ENCODE peak calls at places on chromosomes 12 and 14, in nine cellular contexts. J is stomach, C is breast epithelium, K is endothelial cell of umbilical vein, A is upper lobe of left lung, V is HCT116, N is HepG2, Q is esophagus muscularis mucosa, M is GM23338. S is an unnamed sample.

GRCh38 chr14:58639842-58640484 is 2.2 kb downstream of the DACT1 start:
- DNase-seq in C (no peak), A (no peak), J (no peak), V (peak; percentile 62), K (peak; percentile 58), N (peak; percentile 15), M (peak; percentile 71), Q (peak; percentile 77), S (no peak)

GRCh38 chr12:3897400-3897910 is 24.3 kb upstream of the PARP11 start:
- DNase-seq in K (no peak), C (no peak), J (no peak), N (no peak), Q (no peak), V (no peak), A (no peak), M (no peak), S (no peak)

GRCh38 chr12:132565365-132565764 is 45.0 kb downstream of the LRCOL1 start:
- DNase-seq in Q (no peak), K (no peak), N (no peak), M (no peak), C (no peak), V (no peak), A (peak; percentile 0), J (no peak), S (no peak)

GRCh38 chr12:53232641-53233538 is 881 bp upstream of the RARG start:
- DNase-seq in Q (no peak), C (peak; percentile 74), M (peak; percentile 63), A (no peak), V (no peak), K (no peak), J (peak; percentile 70), N (no peak), S (peak; percentile 85)

GRCh38 chr14:103121846-103122577 is 1.2 kb upstream of the TNFAIP2 start:
- DNase-seq in N (peak; percentile 74), M (peak; percentile 74), A (peak; percentile 86), J (peak; percentile 81), V (no peak), K (peak; percentile 73), C (peak; percentile 71), Q (peak; percentile 96), S (peak; percentile 96)

GRCh38 chr12:124162151-124163110 is 132.5 kb upstream of the RFLNA start:
- DNase-seq in A (no peak), Q (no peak), J (peak; percentile 39), M (no peak), C (no peak), K (no peak), N (no peak), V (peak; percentile 6), S (no peak)

GRCh38 chr14:52080817-52081755 is 12.2 kb upstream of the NID2 start:
- DNase-seq in Q (peak; percentile 29), N (peak; percentile 23), K (peak; percentile 26), V (peak; percentile 3), M (no peak), J (no peak), C (no peak), A (no peak), S (no peak)

GRCh38 chr12:99005601-99006000 is 360.5 kb downstream of the APAF1 start:
- DNase-seq in A (no peak), N (no peak), C (no peak), J (no peak), Q (no peak), V (no peak), K (no peak), M (no peak), S (no peak)

GRCh38 chr12:90274407-90274806 is 565.8 kb upstream of the ATP2B1 start:
- DNase-seq in Q (no peak), V (no peak), A (no peak), C (no peak), J (no peak), K (no peak), N (no peak), M (peak; percentile 24), S (no peak)

GRCh38 chr12:21478756-21479455 is 22.5 kb downstream of the RECQL start:
- DNase-seq in K (no peak), J (no peak), C (no peak), Q (no peak), N (no peak), V (no peak), M (no peak), A (no peak), S (no peak)

GRCh38 chr14:32657081-32657480 is 281.6 kb upstream of the NPAS3 start:
- DNase-seq in J (no peak), Q (no peak), V (no peak), A (no peak), N (peak; percentile 15), C (no peak), M (no peak), K (no peak), S (peak; percentile 62)

GRCh38 chr12:124236651-124237050 is 58.2 kb upstream of the RFLNA start:
- DNase-seq in Q (no peak), M (no peak), K (peak; percentile 82), J (no peak), C (no peak), N (no peak), V (peak; percentile 10), A (no peak), S (no peak)

GRCh38 chr12:110694330-110694891 is 5.5 kb upstream of the HVCN1 start:
- DNase-seq in C (no peak), J (no peak), A (peak; percentile 84), K (no peak), N (no peak), M (no peak), V (no peak), Q (no peak), S (peak; percentile 70)

GRCh38 chr12:93570552-93571359 is 1.7 kb upstream of the SOCS2 start:
- DNase-seq in V (peak; percentile 89), M (peak; percentile 97), Q (peak; percentile 99), N (peak; percentile 53), C (peak; percentile 89), K (peak; percentile 90), J (peak; percentile 95), A (peak; percentile 97), S (peak; percentile 99)

GRCh38 chr14:38125484-38125912 is 82.2 kb upstream of the SSTR1 start:
- DNase-seq in K (peak; percentile 4), Q (no peak), N (no peak), C (no peak), V (no peak), A (no peak), J (no peak), M (no peak), S (no peak)

GRCh38 chr12:102197789-102198188 is at the start of gene PMCH:
- DNase-seq in C (no peak), M (no peak), V (no peak), J (no peak), N (no peak), Q (no peak), K (peak; percentile 87), A (no peak), S (no peak)

GRCh38 chr12:18716236-18716635 is 21.6 kb downstream of the PLCZ1 start:
- DNase-seq in J (no peak), K (no peak), C (no peak), M (no peak), Q (no peak), N (no peak), A (no peak), V (no peak), S (no peak)

GRCh38 chr12:91384391-91384790 is 201.8 kb upstream of the DCN start:
- DNase-seq in J (no peak), C (no peak), Q (no peak), K (no peak), A (no peak), V (no peak), N (no peak), M (no peak), S (no peak)

GRCh38 chr14:23145794-23146422 is 26.9 kb upstream of the CEBPE start:
- DNase-seq in M (no peak), V (no peak), A (no peak), Q (no peak), J (no peak), K (no peak), N (no peak), C (no peak), S (no peak)

GRCh38 chr14:29846339-29847129 is 81.1 kb downstream of the PRKD1 start:
- DNase-seq in V (no peak), A (no peak), Q (no peak), C (no peak), N (no peak), M (no peak), J (no peak), K (no peak), S (no peak)

GRCh38 chr12:63917864-63918742 is 73.6 kb downstream of the SRGAP1 start:
- DNase-seq in C (no peak), J (no peak), A (no peak), M (no peak), V (peak; percentile 91), Q (no peak), N (peak; percentile 92), K (peak; percentile 83), S (no peak)

GRCh38 chr12:4589941-4590340 is 27.9 kb downstream of the DYRK4 start:
- DNase-seq in V (no peak), K (no peak), M (no peak), N (no peak), J (no peak), C (no peak), Q (peak; percentile 45), A (no peak), S (no peak)

DNA sequence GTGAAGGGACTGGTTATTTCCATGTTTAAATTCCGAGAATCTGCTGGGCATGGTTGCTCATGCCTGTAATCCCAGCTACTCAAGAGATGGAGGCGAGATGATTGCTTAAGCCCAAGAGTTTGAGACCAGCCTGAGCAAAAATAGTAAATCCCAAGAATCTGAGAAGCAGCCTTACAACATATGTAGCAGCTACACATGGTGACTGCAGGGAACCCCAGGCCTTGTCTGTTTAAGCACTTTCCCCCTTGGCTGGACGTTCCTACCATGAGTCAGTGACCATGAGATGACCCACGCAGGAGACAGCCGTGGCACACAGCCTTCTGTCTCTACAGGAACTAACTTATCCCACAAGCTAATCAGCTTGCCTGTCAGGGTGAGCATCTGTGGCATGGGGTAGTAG is 5.5 kb upstream of the SLC24A4 start:
- DNase-seq in V (no peak), M (no peak), N (no peak), C (no peak), K (no peak), Q (no peak), A (no peak), J (no peak), S (no peak)
- H3K4me1 ChIP-seq in V (peaks cover 3% of the 10 kb centered on the region), M (peaks cover 9% of the 10 kb centered on the region), N (no peaks in the 10 kb centered on the region), C (no peaks in the 10 kb centered on the region), K (no peaks in the 10 kb centered on the region), Q (peaks cover 2% of the 10 kb centered on the region), A (peaks cover 3% of the 10 kb centered on the region), J (peaks cover 4% of the 10 kb centered on the region), S (peaks cover 2% of the 10 kb centered on the region)

GRCh38 chr12:46369474-46370379 is 2.8 kb downstream of the SLC38A2 start:
- DNase-seq in K (no peak), N (no peak), V (no peak), C (no peak), A (no peak), Q (no peak), J (no peak), M (no peak), S (no peak)
- TF ChIP-seq POLR2AphosphoS5 in K (no peak), N (peak; percentile 53), V (no peak), C (no peak), A (no peak), Q (no peak), J (no peak), M (no peak), S (no peak)

GRCh38 chr14:75514673-75515630 is 7.3 kb upstream of the BATF start:
- DNase-seq in K (peak; percentile 17), V (no peak), Q (peak; percentile 92), M (peak; percentile 60), J (no peak), N (no peak), A (peak; percentile 88), C (no peak), S (no peak)
- TF ChIP-seq CTCF in K (no peak), V (no peak), Q (peak; percentile 27), M (peak; percentile 50), J (no peak), N (no peak), A (no peak), C (no peak), S (peak; percentile 9)

GRCh38 chr12:130717752-130718151 is 1.7 kb upstream of the RIMBP2 start:
- DNase-seq in K (no peak), J (no peak), N (no peak), C (no peak), M (no peak), A (no peak), Q (no peak), V (no peak), S (no peak)
- H3K4me1 ChIP-seq in K (no peaks in the 10 kb centered on the region), J (peaks cover 38% of the 10 kb centered on the region), N (no peaks in the 10 kb centered on the region), C (no peaks in the 10 kb centered on the region), M (peaks cover 6% of the 10 kb centered on the region), A (peaks cover 18% of the 10 kb centered on the region), Q (peaks cover 39% of the 10 kb centered on the region), V (no peaks in the 10 kb centered on the region), S (peaks cover 35% of the 10 kb centered on the region)

S was measured in sigmoid colon.